ENCODE peak calls at places on chromosomes 1 and 21, in five cellular contexts. H, P, M, T and X are unnamed samples.

GRCh38 chr1:91803847-91804545 is 82.0 kb downstream of the TGFBR3 start:
- DNase-seq in T (no peak), P (peak; percentile 38), M (peak; percentile 46), H (no peak), X (peak; percentile 61)

GRCh38 chr1:180501865-180502360 is 464 bp downstream of the ACBD6 start:
- DNase-seq in T (no peak), H (no peak), M (peak; percentile 83), P (no peak), X (no peak)

GRCh38 chr1:200410566-200410878 is 686 bp upstream of the ZNF281 start:
- DNase-seq in P (peak; percentile 87), H (peak; percentile 10), T (peak; percentile 52), M (peak; percentile 88), X (peak; percentile 38)

GRCh38 chr1:50424045-50424939 is 1.0 kb upstream of the DMRTA2 start:
- DNase-seq in M (no peak), H (peak; percentile 54), P (no peak), T (peak; percentile 29), X (no peak)

GRCh38 chr1:77193951-77194350 is 25.3 kb downstream of the PIGK start:
- DNase-seq in P (no peak), M (peak; percentile 35), H (no peak), T (no peak), X (no peak)

GRCh38 chr1:115666702-115667101 is 24.9 kb downstream of the VANGL1 start:
- DNase-seq in P (no peak), H (no peak), T (no peak), M (no peak), X (no peak)

GRCh38 chr1:94672934-94673333 is 131.4 kb upstream of the F3 start:
- DNase-seq in M (no peak), H (no peak), P (no peak), T (no peak), X (no peak)

GRCh38 chr1:1759456-1760344 is 18.6 kb downstream of the NADK start:
- DNase-seq in H (no peak), T (no peak), P (peak; percentile 6), M (no peak), X (peak; percentile 78)

GRCh38 chr1:158017800-158018595 is 24.6 kb downstream of the KIRREL1 start:
- DNase-seq in M (no peak), P (no peak), H (no peak), T (no peak), X (no peak)

GRCh38 chr1:63935148-63935547 is 161.3 kb downstream of the ROR1 start:
- DNase-seq in P (peak; percentile 63), H (peak; percentile 15), M (peak; percentile 40), T (no peak), X (peak; percentile 11)

GRCh38 chr1:84272401-84272800 is 29.1 kb upstream of the SAMD13 start:
- DNase-seq in H (no peak), P (peak; percentile 74), T (no peak), M (no peak), X (peak; percentile 39)

GRCh38 chr1:220271706-220272046 is 577 bp downstream of the RAB3GAP2 start:
- DNase-seq in M (no peak), T (no peak), P (no peak), H (peak; percentile 42), X (peak; percentile 10)

GRCh38 chr1:114540202-114540601 is 29.2 kb upstream of the TRIM33 start:
- DNase-seq in H (no peak), T (no peak), P (peak; percentile 35), M (no peak), X (no peak)

GRCh38 chr1:81125672-81126071 is 675.1 kb upstream of the ADGRL2 start:
- DNase-seq in H (no peak), M (no peak), T (no peak), P (no peak), X (no peak)

GRCh38 chr21:45386336-45386727 is 18.6 kb upstream of the COL18A1 start:
- DNase-seq in T (no peak), H (no peak), M (no peak), P (peak; percentile 32), X (peak; percentile 53)

GRCh38 chr1:214537872-214538473 is 13.4 kb downstream of the PTPN14 start:
- DNase-seq in T (no peak), H (no peak), P (no peak), M (no peak), X (no peak)
- H4K20me1 ChIP-seq in T (peaks cover 41% of the 10 kb centered on the region), H (peaks cover 84% of the 10 kb centered on the region), P (peaks cover 12% of the 10 kb centered on the region), M (peaks cover 23% of the 10 kb centered on the region), X (peaks cover 11% of the 10 kb centered on the region)

GRCh38 chr1:32774950-32775634 is 42.1 kb downstream of the YARS1 start:
- DNase-seq in M (peak; percentile 84), P (peak; percentile 70), T (no peak), H (peak; percentile 70), X (peak; percentile 55)
- H4K20me1 ChIP-seq in M (no peaks in the 10 kb centered on the region), P (no peaks in the 10 kb centered on the region), T (peaks cover 17% of the 10 kb centered on the region), H (peaks cover 6% of the 10 kb centered on the region), X (peaks cover 20% of the 10 kb centered on the region)

GRCh38 chr1:64962447-64962846 is 3.9 kb downstream of the JAK1 start:
- DNase-seq in P (no peak), T (no peak), M (peak; percentile 39), H (no peak), X (no peak)
- H4K20me1 ChIP-seq in P (peaks cover 22% of the 10 kb centered on the region), T (peaks cover 17% of the 10 kb centered on the region), M (no peaks in the 10 kb centered on the region), H (peaks cover 55% of the 10 kb centered on the region), X (peaks cover 15% of the 10 kb centered on the region)

GRCh38 chr1:6043561-6043960 is 2.1 kb upstream of the KCNAB2 start:
- DNase-seq in M (no peak), P (no peak), H (no peak), T (no peak), X (no peak)

GRCh38 chr1:6044481-6045109 is 1.1 kb upstream of the KCNAB2 start:
- DNase-seq in P (no peak), T (no peak), M (no peak), H (no peak), X (no peak)

GRCh38 chr1:6045561-6045960 is at the start of gene KCNAB2:
- DNase-seq in P (no peak), T (no peak), H (no peak), M (no peak), X (no peak)

GRCh38 chr1:6048179-6048867 is 2.6 kb downstream of the KCNAB2 start:
- DNase-seq in M (no peak), P (no peak), T (no peak), H (peak; percentile 87), X (peak; percentile 19)

DNA sequence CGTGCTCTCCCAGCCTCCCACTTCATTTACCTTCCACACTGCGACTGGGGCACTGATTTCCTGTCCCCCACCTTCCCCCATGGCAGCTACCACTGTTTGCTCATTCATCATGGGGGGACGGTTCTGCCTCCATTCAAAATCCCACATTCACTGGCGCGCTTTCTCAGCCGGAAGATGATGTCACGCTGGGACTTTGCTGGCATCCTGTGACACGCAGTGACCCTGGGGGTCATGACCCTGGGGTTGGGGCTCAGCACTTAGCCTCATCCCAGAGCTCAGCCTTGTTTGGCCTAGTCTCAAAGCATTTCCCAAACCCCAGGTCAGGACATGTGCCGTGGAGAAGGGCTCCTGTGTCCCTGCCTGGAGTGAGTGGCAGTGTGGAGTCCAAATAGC is 582 bp upstream of the KCNAB2 start:
- DNase-seq in T (peak; percentile 37), H (no peak), M (no peak), P (no peak), X (no peak)
- H4K20me1 ChIP-seq in T (peaks cover 13% of the 10 kb centered on the region), H (no peaks in the 10 kb centered on the region), M (no peaks in the 10 kb centered on the region), P (no peaks in the 10 kb centered on the region), X (no peaks in the 10 kb centered on the region)

GRCh38 chr1:210264521-210265380 is 32.2 kb downstream of the SERTAD4 start:
- DNase-seq in P (no peak), M (no peak), T (no peak), H (peak; percentile 40), X (no peak)
- H4K20me1 ChIP-seq in P (no peaks in the 10 kb centered on the region), M (no peaks in the 10 kb centered on the region), T (no peaks in the 10 kb centered on the region), H (no peaks in the 10 kb centered on the region), X (no peaks in the 10 kb centered on the region)

GRCh38 chr1:155697046-155697445 is 8.2 kb downstream of the DAP3 start:
- DNase-seq in H (no peak), P (no peak), M (no peak), T (no peak), X (no peak)

GRCh38 chr1:155695608-155696007 is 6.7 kb downstream of the DAP3 start:
- DNase-seq in M (no peak), P (no peak), H (no peak), T (no peak), X (no peak)

GRCh38 chr1:155695107-155695506 is 6.2 kb downstream of the DAP3 start:
- DNase-seq in P (peak; percentile 48), H (no peak), M (peak; percentile 19), T (no peak), X (no peak)

GRCh38 chr1:155696524-155696923 is 7.6 kb downstream of the DAP3 start:
- DNase-seq in H (no peak), M (no peak), T (no peak), P (no peak), X (no peak)

DNA sequence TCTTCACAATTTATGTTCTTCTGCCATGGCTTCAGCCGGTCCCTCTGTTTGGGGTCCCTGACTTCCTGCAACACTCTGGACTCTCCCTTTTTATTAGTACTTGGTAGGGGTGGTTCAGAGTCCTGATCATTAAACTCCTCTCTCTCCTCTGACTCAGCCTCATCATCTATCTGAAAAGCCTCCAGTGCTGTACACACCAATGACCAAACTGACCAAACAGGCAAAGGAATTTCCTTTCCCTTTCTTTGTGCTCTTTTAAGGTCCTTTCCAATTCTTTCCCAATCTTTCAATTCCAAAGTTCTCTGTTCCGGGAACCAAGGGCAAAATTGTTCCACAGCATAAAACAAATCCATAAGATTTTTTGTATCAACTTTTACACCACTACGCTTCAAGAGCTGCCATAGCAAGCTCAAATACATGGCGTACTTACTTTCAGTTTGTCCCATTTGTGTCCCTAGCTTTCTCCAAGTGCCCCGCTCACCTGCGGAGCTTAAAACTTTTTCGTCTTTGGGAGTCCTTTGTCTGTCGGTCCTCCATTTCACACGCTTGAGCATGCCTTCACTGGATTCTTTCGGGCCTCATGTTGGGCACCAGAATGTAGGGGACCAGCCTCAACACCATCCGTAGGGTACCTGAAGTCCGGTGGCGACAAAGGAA is 9.6 kb downstream of the DAP3 start:
- DNase-seq in H (no peak), P (peak; percentile 40), M (peak; percentile 48), T (no peak), X (no peak)
- H4K20me1 ChIP-seq in H (peaks cover 23% of the 10 kb centered on the region), P (peaks cover 31% of the 10 kb centered on the region), M (no peaks in the 10 kb centered on the region), T (no peaks in the 10 kb centered on the region), X (peaks cover 34% of the 10 kb centered on the region)